ENCODE peak calls at places on chromosome X, in six cellular contexts. O, R, S, L, M and U are unnamed samples.

GRCh38 chrX:103889216-103889615 is 57.2 kb upstream of the RAB9B start:
- DNase-seq in R (no peak), O (no peak), M (no peak), L (no peak), S (no peak), U (no peak)

GRCh38 chrX:19863237-19864223 is 23.9 kb downstream of the SH3KBP1 start:
- DNase-seq in M (no peak), L (no peak), R (no peak), O (peak; percentile 88), S (no peak), U (no peak)

GRCh38 chrX:25003066-25003849 is 12.5 kb downstream of the ARX start:
- DNase-seq in O (no peak), M (no peak), L (no peak), S (no peak), R (no peak), U (no peak)

GRCh38 chrX:31201503-31201902 is 129.7 kb upstream of the FTHL17 start:
- DNase-seq in O (no peak), L (no peak), S (no peak), R (no peak), M (no peak), U (no peak)

GRCh38 chrX:22095306-22095705 is 63.2 kb downstream of the PHEX start:
- DNase-seq in R (no peak), O (no peak), L (no peak), S (no peak), M (no peak), U (no peak)

GRCh38 chrX:53682885-53683555 is 3.5 kb downstream of the HUWE1 start:
- DNase-seq in L (peak; percentile 26), O (no peak), R (peak; percentile 43), S (no peak), M (peak; percentile 46), U (no peak)

GRCh38 chrX:102863735-102864134 is 73.3 kb upstream of the RAB40AL start:
- DNase-seq in R (peak; percentile 51), S (peak; percentile 14), O (peak; percentile 45), M (peak; percentile 86), L (peak; percentile 74), U (peak; percentile 10)

GRCh38 chrX:10769165-10769564 is 148.8 kb upstream of the MID1 start:
- DNase-seq in S (peak; percentile 1), M (no peak), O (no peak), L (peak; percentile 5), R (no peak), U (peak; percentile 6)

GRCh38 chrX:70452143-70452733 is 7.6 kb downstream of the DLG3 start:
- DNase-seq in O (no peak), L (peak; percentile 51), R (peak; percentile 19), M (peak; percentile 73), S (no peak), U (no peak)

GRCh38 chrX:64093761-64094160 is 111.7 kb downstream of the AMER1 start:
- DNase-seq in L (no peak), S (no peak), R (no peak), O (no peak), M (no peak), U (no peak)

GRCh38 chrX:31845003-31845402 is 773.2 kb upstream of the FTHL17 start:
- DNase-seq in O (no peak), R (no peak), L (no peak), S (no peak), M (no peak), U (no peak)

GRCh38 chrX:47283015-47283771 is 50.4 kb downstream of the USP11 start:
- DNase-seq in O (no peak), L (no peak), S (no peak), R (peak; percentile 6), M (no peak), U (no peak)

GRCh38 chrX:71543316-71543715 is 10.4 kb downstream of the OGT start:
- DNase-seq in O (no peak), S (no peak), M (no peak), L (no peak), R (no peak), U (no peak)

GRCh38 chrX:10564484-10564883 is 55.9 kb downstream of the MID1 start:
- DNase-seq in L (no peak), S (no peak), R (no peak), O (no peak), M (no peak), U (no peak)

GRCh38 chrX:143121471-143121870 is 95.7 kb downstream of the SPANXN4 start:
- DNase-seq in S (no peak), L (no peak), O (no peak), R (no peak), M (no peak), U (no peak)

GRCh38 chrX:6574762-6575161 is 39.8 kb upstream of the VCX3A start:
- DNase-seq in R (no peak), M (peak; percentile 45), O (no peak), S (no peak), L (no peak), U (no peak)

GRCh38 chrX:54640721-54641120 is 110.7 kb downstream of the GNL3L start:
- DNase-seq in M (no peak), L (no peak), O (no peak), S (no peak), R (peak; percentile 40), U (no peak)

GRCh38 chrX:148380614-148381561 is 119.5 kb upstream of the AFF2 start:
- DNase-seq in R (no peak), O (peak; percentile 55), L (no peak), S (no peak), M (no peak), U (no peak)

GRCh38 chrX:41737065-41737464 is 13.1 kb downstream of the GPR82 start:
- DNase-seq in S (no peak), O (no peak), M (no peak), R (no peak), L (peak; percentile 9), U (no peak)

GRCh38 chrX:151722241-151722846 is 6.5 kb downstream of the FATE1 start:
- DNase-seq in S (no peak), O (no peak), M (peak; percentile 68), R (peak; percentile 7), L (peak; percentile 65), U (no peak)

GRCh38 chrX:87265518-87265917 is 252.1 kb upstream of the KLHL4 start:
- DNase-seq in R (no peak), S (no peak), O (no peak), L (no peak), M (no peak), U (no peak)
- TF ChIP-seq TAF1 in R (no peak), S (no peak), O (no peak), L (no peak), M (no peak), U (no peak)

GRCh38 chrX:123481908-123482873 is 250.7 kb downstream of the THOC2 start:
- DNase-seq in M (no peak), L (no peak), O (no peak), S (no peak), R (no peak), U (no peak)
- TF ChIP-seq POLR2AphosphoS5 in M (no peak), L (no peak), O (no peak), S (no peak), R (no peak), U (no peak)

GRCh38 chrX:34656842-34657780 is at the start of gene TMEM47:
- DNase-seq in R (no peak), O (no peak), M (peak; percentile 72), L (peak; percentile 42), S (peak; percentile 7), U (no peak)
- TF ChIP-seq POLR2A in R (no peak), O (no peak), M (peak; percentile 84), L (no peak), S (no peak), U (no peak)

GRCh38 chrX:107716045-107716684 is 59.4 kb downstream of the TSC22D3 start:
- DNase-seq in R (no peak), M (no peak), L (no peak), O (no peak), S (no peak), U (no peak)
- TF ChIP-seq TAF1 in R (no peak), M (no peak), L (no peak), O (no peak), S (no peak), U (no peak)

DNA sequence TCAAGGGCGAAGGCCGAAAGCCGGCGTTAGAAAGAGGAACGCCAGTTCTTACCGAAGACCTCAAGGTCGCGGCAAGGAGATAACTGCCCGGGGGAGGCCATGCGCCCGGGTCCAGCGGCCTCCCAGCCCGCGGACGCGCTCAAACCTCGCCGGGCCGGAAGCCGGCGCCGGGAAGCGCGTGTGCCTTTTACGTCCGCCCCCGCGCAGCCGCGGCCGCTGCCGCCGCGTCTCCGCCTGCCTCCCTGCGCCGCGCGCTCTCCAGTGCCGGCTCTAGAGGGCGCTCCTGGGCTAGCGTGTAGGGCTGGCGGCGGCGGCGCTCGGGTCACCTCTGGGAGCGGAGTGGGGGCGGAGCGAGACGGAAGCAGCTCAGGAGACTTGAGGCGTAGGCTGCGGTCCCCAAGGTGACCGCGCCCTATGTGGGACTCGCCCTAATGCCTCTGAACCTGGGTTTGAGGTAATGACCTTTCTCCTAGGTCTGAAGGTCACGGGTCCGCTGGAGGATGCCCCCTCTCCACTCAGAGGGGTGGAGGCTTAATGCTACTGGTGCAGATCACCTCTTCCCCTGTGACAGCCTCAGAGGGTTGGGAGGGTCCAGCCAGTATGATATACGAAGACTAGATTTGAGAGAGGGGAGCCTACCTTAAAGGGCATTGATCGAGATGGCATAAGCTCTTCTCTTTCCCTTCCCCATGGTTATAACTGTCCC is 839 bp downstream of the SLC25A5 start:
- DNase-seq in M (peak; percentile 86), S (peak; percentile 48), R (peak; percentile 45), L (peak; percentile 73), O (peak; percentile 35), U (peak; percentile 53)
- TF ChIP-seq POLR2AphosphoS5 in M (peak; percentile 13), S (peak; percentile 30), R (no peak), L (no peak), O (peak; percentile 40), U (peak; percentile 23)